ENCODE peak calls at places on chromosome 9, in five cellular contexts. J is ovary, S is breast epithelium, P is IMR-90, I is sigmoid colon. L is an unnamed sample.
A peak's percentile ranks its signal among the peaks of the same experiment; 100 is the strongest.

GRCh38 chr9:81529556-81530193 is 159.7 kb downstream of the TLE1 start:
- DNase-seq in S (no peak), I (peak; percentile 70), P (peak; percentile 58), J (no peak), L (no peak)

GRCh38 chr9:69431203-69431602 is 106.2 kb downstream of the ENTREP1 start:
- DNase-seq in J (no peak), I (no peak), P (no peak), S (no peak), L (no peak)

GRCh38 chr9:69667306-69667705 is 4.9 kb downstream of the APBA1 start:
- DNase-seq in P (no peak), S (no peak), I (no peak), J (no peak), L (no peak)

GRCh38 chr9:37390759-37391158 is 31.7 kb upstream of the GRHPR start:
- DNase-seq in P (no peak), J (no peak), I (no peak), S (no peak), L (no peak)

GRCh38 chr9:4833781-4834560 is 41.2 kb downstream of the RCL1 start:
- DNase-seq in S (no peak), P (peak; percentile 84), J (no peak), I (no peak), L (no peak)

GRCh38 chr9:36401179-36401740 is 1.2 kb upstream of the RNF38 start:
- DNase-seq in P (peak; percentile 61), J (peak; percentile 29), S (no peak), I (no peak), L (no peak)

GRCh38 chr9:126788631-126789349 is 16.1 kb upstream of the ZBTB43 start:
- DNase-seq in I (peak; percentile 42), P (peak; percentile 57), S (no peak), J (no peak), L (no peak)

GRCh38 chr9:38149647-38150046 is 80.6 kb upstream of the SHB start:
- DNase-seq in J (no peak), P (no peak), I (peak; percentile 21), S (no peak), L (no peak)

GRCh38 chr9:119216891-119217290 is 152.3 kb downstream of the BRINP1 start:
- DNase-seq in J (peak; percentile 28), I (peak; percentile 86), P (no peak), S (peak; percentile 64), L (peak; percentile 39)

GRCh38 chr9:83334320-83334719 is 203.9 kb downstream of the FRMD3 start:
- DNase-seq in P (peak; percentile 50), S (peak; percentile 63), I (peak; percentile 91), J (peak; percentile 66), L (peak; percentile 73)

GRCh38 chr9:13027834-13028233 is 251.7 kb downstream of the MPDZ start:
- DNase-seq in J (no peak), P (no peak), S (no peak), I (no peak), L (no peak)

GRCh38 chr9:90038778-90039177 is 434.0 kb downstream of the GADD45G start:
- DNase-seq in I (no peak), P (no peak), S (no peak), J (no peak), L (no peak)

GRCh38 chr9:123883634-123884033 is 46.3 kb downstream of the DENND1A start:
- DNase-seq in J (no peak), I (no peak), S (no peak), P (peak; percentile 37), L (no peak)

GRCh38 chr9:3865373-3865772 is 339.6 kb upstream of the RFX3 start:
- DNase-seq in S (no peak), I (no peak), P (peak; percentile 81), J (no peak), L (no peak)

GRCh38 chr9:87375397-87376073 is 122.1 kb upstream of the DAPK1 start:
- DNase-seq in P (no peak), J (no peak), I (no peak), S (no peak), L (no peak)

GRCh38 chr9:133238272-133238850 is 29.3 kb upstream of the OBP2B start:
- DNase-seq in J (peak; percentile 99), I (peak; percentile 89), P (no peak), S (peak; percentile 39), L (peak; percentile 81)

GRCh38 chr9:129464972-129465833 is 155.7 kb downstream of the C9orf50 start:
- DNase-seq in S (no peak), P (peak; percentile 60), I (peak; percentile 81), J (peak; percentile 76), L (peak; percentile 70)

GRCh38 chr9:18668944-18669343 is 195.0 kb downstream of the ADAMTSL1 start:
- DNase-seq in I (no peak), S (no peak), P (no peak), J (no peak), L (no peak)

GRCh38 chr9:70883056-70883455 is 238.4 kb downstream of the TRPM3 start:
- DNase-seq in I (no peak), S (no peak), P (peak; percentile 3), J (no peak), L (no peak)

GRCh38 chr9:10272830-10273229 is 340.0 kb downstream of the PTPRD start:
- DNase-seq in S (no peak), I (no peak), P (no peak), J (no peak), L (no peak)

GRCh38 chr9:86256653-86257052 is 2.8 kb downstream of the C9orf153 start:
- DNase-seq in J (no peak), P (no peak), I (no peak), S (no peak), L (no peak)

GRCh38 chr9:130663258-130664171 is 879 bp upstream of the PRDM12 start:
- DNase-seq in P (no peak), J (no peak), I (no peak), S (no peak), L (no peak)

GRCh38 chr9:93447642-93448041 is 3.8 kb upstream of the FAM120A start:
- DNase-seq in I (no peak), S (no peak), J (no peak), P (no peak), L (no peak)
- H3K27ac ChIP-seq in I (no peak overlapping the region), S (no peak overlapping the region), J (no peak overlapping the region), P (no peak overlapping the region), L (no peak overlapping the region)

GRCh38 chr9:22440841-22441240 is 5.8 kb upstream of the DMRTA1 start:
- DNase-seq in I (no peak), S (no peak), J (no peak), P (no peak), L (no peak)

GRCh38 chr9:22447607-22448305 is 1.1 kb downstream of the DMRTA1 start:
- DNase-seq in P (no peak), J (no peak), S (no peak), I (no peak), L (no peak)

GRCh38 chr9:22452415-22453010 is 5.9 kb downstream of the DMRTA1 start:
- DNase-seq in S (no peak), I (no peak), J (no peak), P (peak; percentile 31), L (peak; percentile 27)

GRCh38 chr9:22446950-22447606 is 454 bp downstream of the DMRTA1 start:
- DNase-seq in S (no peak), P (peak; percentile 20), I (peak; percentile 72), J (no peak), L (peak; percentile 40)

GRCh38 chr9:22446589-22446949 is at the start of gene DMRTA1:
- DNase-seq in I (peak; percentile 91), S (peak; percentile 24), J (peak; percentile 55), P (peak; percentile 25), L (peak; percentile 85)
- TF ChIP-seq POLR2A in I (peak; percentile 39), S (no peak), J (no peak), P (no peak), L (no peak)

GRCh38 chr9:114356792-114357191 is 27.1 kb downstream of the ORM2 start:
- DNase-seq in P (no peak), I (no peak), J (no peak), S (no peak), L (no peak)
- H3K36me3 ChIP-seq in P (peaks cover 60% of the 10 kb centered on the region), I (peaks cover 33% of the 10 kb centered on the region), J (no peaks in the 10 kb centered on the region), S (peaks cover 18% of the 10 kb centered on the region), L (no peaks in the 10 kb centered on the region)

DNA sequence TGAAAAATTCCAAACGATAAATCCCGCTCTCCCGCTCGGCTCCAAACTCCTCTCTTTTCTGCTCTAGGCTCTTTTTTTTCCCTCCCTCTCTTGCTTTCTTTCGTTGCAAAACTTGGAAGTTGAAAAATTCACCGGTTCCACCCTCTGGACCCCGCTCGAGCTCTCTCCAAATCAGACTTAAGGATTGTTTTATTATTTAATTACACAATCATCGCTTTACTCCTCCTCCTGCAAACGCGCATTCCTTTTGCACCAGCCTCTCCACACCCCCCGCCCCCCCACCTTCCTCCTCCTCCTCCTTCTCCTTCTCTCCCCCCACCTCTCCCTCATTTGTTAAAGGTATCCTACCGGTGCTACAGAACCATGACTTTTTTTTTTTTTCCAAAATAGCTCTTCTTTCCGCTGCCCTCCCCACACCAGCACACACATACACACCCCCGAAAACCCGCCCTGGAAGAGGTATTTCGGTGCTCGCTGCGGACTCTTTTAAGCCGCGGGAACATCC is 535 bp upstream of the NFIB start:
- DNase-seq in S (peak; percentile 84), P (peak; percentile 66), J (peak; percentile 78), I (peak; percentile 95), L (peak; percentile 77)
- H3K27ac ChIP-seq in S (peak overlapping the region; percentile 96), P (no peak overlapping the region), J (peak overlapping the region; percentile 99), I (peak overlapping the region; percentile 98), L (peak overlapping the region; percentile 100)